ENCODE peak calls at places on chromosomes 1 and 21, in ten cellular contexts. N is PC-3, C is hepatocyte, T is A549, G is GM23338, I is OCI-LY7, U is fibroblast of lung, Z is PC-9, Y is GM23248, H is MM.1S. W is an unnamed sample. For H3K4me1, the result is how much of the 10 kb centered on the place peaks cover.

GRCh38 chr21:37564341-37564923 is 197.9 kb downstream of the DYRK1A start:
- DNase-seq in U (peak), C (peak), G (peak), I (no peak), N (peak), T (peak), H (peak), Z (peak), Y (peak), W (peak)

GRCh38 chr1:33086384-33086850 is 5.5 kb downstream of the AZIN2 start:
- DNase-seq in G (peak), U (peak), C (peak), I (peak), N (peak), T (peak), Y (peak), H (peak), Z (peak), W (peak)

GRCh38 chr1:77424236-77424635 is 142.4 kb downstream of the AK5 start:
- DNase-seq in I (no peak), T (no peak), N (peak), Z (no peak), H (no peak), U (peak), Y (peak), C (no peak), G (no peak), W (no peak)

GRCh38 chr1:150273310-150273709 is 720 bp downstream of the C1orf54 start:
- DNase-seq in Y (no peak), H (no peak), C (no peak), U (no peak), G (peak), I (no peak), T (no peak), Z (no peak), N (no peak), W (no peak)

GRCh38 chr1:225319951-225320350 is 107.9 kb downstream of the LBR start:
- DNase-seq in U (peak), Z (no peak), H (no peak), T (no peak), G (no peak), Y (peak), N (peak), I (no peak), C (no peak), W (peak)

GRCh38 chr21:43644609-43645008 is 14.7 kb downstream of the HSF2BP start:
- DNase-seq in H (no peak), Z (no peak), T (no peak), U (peak), C (no peak), N (peak), I (no peak), G (no peak), Y (peak), W (no peak)

GRCh38 chr1:96253281-96254035 is 468.1 kb upstream of the PTBP2 start:
- DNase-seq in Y (peak), G (no peak), T (no peak), N (no peak), C (no peak), H (no peak), U (peak), Z (no peak), I (no peak), W (no peak)

GRCh38 chr1:25544243-25544764 is 898 bp downstream of the LDLRAP1 start:
- DNase-seq in T (no peak), U (no peak), C (no peak), N (peak), Z (peak), G (no peak), Y (no peak), H (peak), I (peak), W (no peak)

GRCh38 chr1:58788259-58788658 is 4.4 kb upstream of the JUN start:
- DNase-seq in H (no peak), G (no peak), T (no peak), C (no peak), Y (no peak), U (no peak), Z (no peak), N (no peak), I (no peak), W (no peak)

GRCh38 chr1:1040004-1040991 is 20.4 kb downstream of the AGRN start:
- DNase-seq in T (no peak), Y (peak), U (peak), I (peak), N (peak), G (peak), H (no peak), Z (peak), C (peak), W (peak)

GRCh38 chr21:44454747-44455523 is at the start of gene LRRC3:
- DNase-seq in C (peak), Z (peak), G (peak), T (peak), N (peak), U (peak), I (peak), H (peak), Y (peak), W (peak)

GRCh38 chr1:23216771-23217420 is 406 bp downstream of the HTR1D start:
- DNase-seq in T (no peak), U (no peak), N (no peak), C (peak), G (peak), Y (peak), Z (peak), I (peak), H (no peak), W (no peak)

GRCh38 chr1:225613006-225613405 is 39.9 kb downstream of the ENAH start:
- DNase-seq in Z (no peak), H (no peak), N (no peak), C (no peak), T (no peak), Y (no peak), U (no peak), I (no peak), G (no peak), W (no peak)

GRCh38 chr21:26964379-26964778 is 2.5 kb downstream of the ADAMTS5 start:
- DNase-seq in T (no peak), Y (peak), H (no peak), N (no peak), U (peak), I (no peak), C (no peak), G (peak), Z (no peak), W (no peak)

GRCh38 chr1:243725075-243725474 is 125.0 kb downstream of the AKT3 start:
- DNase-seq in N (no peak), C (no peak), H (peak), Z (no peak), T (no peak), G (no peak), Y (no peak), I (no peak), U (no peak), W (peak)
- H3K4me2 ChIP-seq in N (no peak), C (no peak), H (peak), Z (no peak), T (no peak), G (no peak), Y (no peak), I (no peak), U (no peak), W (no peak)

GRCh38 chr21:46095106-46095719 is 2.7 kb upstream of the COL6A2 start:
- DNase-seq in T (no peak), N (no peak), H (no peak), Z (no peak), G (no peak), I (no peak), C (no peak), Y (no peak), U (no peak), W (no peak)
- H3K4me1 ChIP-seq in T (under half), N (under half), H (under half), Z (under half), G (under half), I (under half), C (under half), Y (under half), U (under half), W (under half)

GRCh38 chr1:21090460-21090859 is 86.2 kb downstream of the EIF4G3 start:
- DNase-seq in C (no peak), G (no peak), T (no peak), H (no peak), N (no peak), I (no peak), U (peak), Y (peak), Z (no peak), W (no peak)
- H3K4me2 ChIP-seq in C (peak), G (no peak), T (peak), H (no peak), N (peak), I (peak), U (peak), Y (peak), Z (peak), W (no peak)

GRCh38 chr1:204079608-204079999 is 6.7 kb downstream of the SOX13 start:
- DNase-seq in U (no peak), I (no peak), Z (peak), G (peak), N (no peak), H (no peak), Y (no peak), T (no peak), C (no peak), W (no peak)

GRCh38 chr1:204076891-204077290 is 4.0 kb downstream of the SOX13 start:
- DNase-seq in Z (no peak), C (no peak), H (no peak), N (no peak), T (no peak), G (no peak), U (no peak), Y (peak), I (no peak), W (no peak)

GRCh38 chr1:204080163-204080903 is 7.4 kb downstream of the SOX13 start:
- DNase-seq in G (peak), U (peak), H (no peak), C (peak), Z (peak), Y (peak), I (no peak), N (peak), T (peak), W (peak)

GRCh38 chr1:204075890-204076837 is 3.2 kb downstream of the SOX13 start:
- DNase-seq in C (peak), T (no peak), N (no peak), I (no peak), H (no peak), G (no peak), Y (no peak), U (no peak), Z (no peak), W (no peak)

DNA sequence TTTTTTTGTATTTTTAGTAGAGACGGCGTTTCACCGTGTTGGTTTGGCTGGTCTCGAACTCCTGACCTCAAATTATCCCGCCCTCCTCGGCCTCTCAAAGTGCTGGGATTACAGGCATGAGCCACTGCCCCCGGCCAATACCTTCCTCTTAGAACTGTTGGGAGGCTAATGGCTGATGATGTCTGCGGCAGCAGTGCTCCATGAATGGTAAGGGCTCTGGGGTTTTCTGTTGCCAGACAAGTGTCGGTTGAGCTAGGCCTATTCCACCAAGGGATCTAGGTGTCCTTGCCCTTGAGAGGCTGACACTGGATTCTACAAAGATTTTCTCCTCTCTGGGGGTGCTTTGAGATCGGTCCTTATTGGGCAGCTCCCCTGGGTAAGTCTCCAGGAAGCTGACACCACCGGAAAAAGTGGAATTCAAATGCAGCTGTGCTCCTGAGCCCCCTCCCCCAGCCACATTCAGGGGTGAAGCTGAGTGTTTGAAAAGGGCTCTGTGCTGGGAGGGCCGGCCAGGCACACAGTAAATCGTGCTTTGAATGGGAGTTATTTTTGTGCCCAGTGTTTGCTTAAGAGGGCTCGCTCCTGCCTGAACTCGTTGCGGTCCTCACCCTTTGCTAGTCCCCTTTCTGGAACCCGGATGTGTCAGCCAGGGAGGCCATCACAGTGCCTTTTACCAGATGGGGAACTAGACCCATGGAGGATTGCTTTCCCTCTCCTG is 5.2 kb downstream of the SOX13 start:
- DNase-seq in I (no peak), N (no peak), C (peak), U (peak), T (no peak), G (peak), Y (no peak), H (no peak), Z (peak), W (peak)
- H3K4me1 ChIP-seq in I (under half), N (half or more), C (half or more), U (under half), T (under half), G (half or more), Y (under half), H (under half), Z (half or more), W (under half)

DNA sequence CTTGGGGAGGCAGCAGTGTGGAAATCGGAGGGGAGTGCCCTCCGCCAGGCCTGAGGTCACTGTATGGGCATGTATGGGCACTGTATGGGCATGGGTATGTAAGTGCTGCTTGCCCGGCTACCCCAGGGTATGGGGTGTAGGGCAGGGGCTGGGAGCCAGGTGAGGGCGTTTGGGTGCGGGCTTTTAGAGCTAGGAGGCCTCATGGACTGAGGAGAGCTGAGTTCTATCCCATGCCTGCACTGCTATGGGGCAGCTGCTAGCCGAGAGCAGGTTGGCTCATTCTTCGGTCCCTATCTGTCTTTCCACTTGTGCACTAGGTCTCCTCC is 5.3 kb downstream of the PKLR start:
- DNase-seq in I (no peak), C (no peak), U (no peak), N (no peak), H (no peak), Y (no peak), T (no peak), G (no peak), Z (no peak), W (no peak)
- H3K4me2 ChIP-seq in I (no peak), C (no peak), U (no peak), N (no peak), H (no peak), Y (no peak), T (no peak), G (peak), Z (no peak), W (no peak)

GRCh38 chr1:93585059-93585966 is 96.3 kb downstream of the BCAR3 start:
- DNase-seq in N (peak), Z (peak), U (no peak), H (no peak), T (no peak), C (peak), I (no peak), G (no peak), Y (peak), W (peak)
- H3K4me1 ChIP-seq in N (half or more), Z (half or more), U (under half), H (under half), T (half or more), C (half or more), I (under half), G (under half), Y (under half), W (under half)

GRCh38 chr21:34970126-34970525 is 79.0 kb downstream of the RUNX1 start:
- DNase-seq in T (no peak), I (no peak), G (no peak), Y (peak), C (no peak), U (no peak), N (no peak), Z (no peak), H (no peak), W (no peak)

GRCh38 chr21:34965200-34966174 is 83.6 kb downstream of the RUNX1 start:
- DNase-seq in H (no peak), Y (peak), Z (no peak), I (no peak), U (peak), N (peak), G (no peak), C (no peak), T (no peak), W (no peak)

GRCh38 chr21:34968414-34969333 is 80.4 kb downstream of the RUNX1 start:
- DNase-seq in Z (no peak), I (no peak), N (no peak), T (no peak), Y (no peak), G (no peak), H (no peak), U (peak), C (no peak), W (no peak)

GRCh38 chr21:34969431-34970036 is 79.6 kb downstream of the RUNX1 start:
- DNase-seq in U (peak), N (no peak), C (no peak), H (no peak), I (no peak), Y (no peak), G (no peak), T (no peak), Z (no peak), W (no peak)

DNA sequence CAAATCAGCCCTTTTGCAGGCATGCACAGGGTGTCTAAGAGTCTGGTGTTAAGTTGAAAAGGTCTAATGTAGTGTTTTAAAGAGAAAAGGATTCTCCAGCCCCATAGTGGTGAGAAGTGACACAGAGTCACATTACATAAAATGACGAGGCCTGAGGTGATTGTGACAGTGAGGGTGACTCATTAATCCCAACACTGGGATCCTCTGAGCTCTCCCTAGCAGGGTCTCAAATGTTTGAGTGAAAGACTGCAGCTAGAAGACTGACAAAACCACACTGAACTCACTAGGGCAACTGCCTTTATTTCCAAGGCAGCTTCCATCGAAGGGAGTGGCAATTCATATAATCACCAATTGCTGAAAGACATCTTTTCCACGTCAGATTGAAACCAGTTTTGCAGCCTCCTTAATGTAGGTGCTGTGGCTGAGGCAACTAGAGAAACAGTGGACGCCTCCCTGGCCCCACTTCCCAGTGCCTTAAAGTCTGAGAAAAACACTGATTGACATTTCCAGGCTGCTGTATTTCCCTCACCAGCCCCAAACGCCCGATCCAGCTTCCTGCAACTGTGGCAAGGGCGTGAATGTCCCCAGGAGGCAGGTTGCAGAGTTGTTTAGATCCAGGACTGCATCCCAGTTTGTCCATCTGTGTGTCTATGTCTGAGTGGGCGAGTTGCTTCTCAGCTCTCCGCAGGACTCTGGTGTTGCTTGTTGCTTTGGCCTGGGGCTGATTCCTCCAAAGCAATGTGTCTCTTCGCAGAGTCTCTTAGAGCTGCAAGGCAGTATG is 81.4 kb downstream of the RUNX1 start:
- DNase-seq in G (no peak), N (peak), C (peak), T (peak), I (no peak), Z (peak), U (peak), H (no peak), Y (peak), W (peak)
- H3K4me2 ChIP-seq in G (no peak), N (peak), C (no peak), T (no peak), I (no peak), Z (peak), U (no peak), H (no peak), Y (no peak), W (no peak)

GRCh38 chr21:39664586-39664985 is 51.8 kb downstream of the B3GALT5 start:
- DNase-seq in G (no peak), C (no peak), I (no peak), H (no peak), Z (no peak), Y (no peak), U (no peak), T (no peak), N (no peak), W (no peak)
- H3K4me1 ChIP-seq in G (under half), C (under half), I (under half), H (under half), Z (under half), Y (under half), U (under half), T (under half), N (under half), W (under half)

GRCh38 chr1:154639876-154640275 is 31.9 kb upstream of the ADAR start:
- DNase-seq in Z (no peak), Y (no peak), G (no peak), U (no peak), T (no peak), N (no peak), I (no peak), C (no peak), H (no peak), W (no peak)
- H3K4me2 ChIP-seq in Z (no peak), Y (no peak), G (no peak), U (no peak), T (no peak), N (no peak), I (no peak), C (no peak), H (no peak), W (no peak)

DNA sequence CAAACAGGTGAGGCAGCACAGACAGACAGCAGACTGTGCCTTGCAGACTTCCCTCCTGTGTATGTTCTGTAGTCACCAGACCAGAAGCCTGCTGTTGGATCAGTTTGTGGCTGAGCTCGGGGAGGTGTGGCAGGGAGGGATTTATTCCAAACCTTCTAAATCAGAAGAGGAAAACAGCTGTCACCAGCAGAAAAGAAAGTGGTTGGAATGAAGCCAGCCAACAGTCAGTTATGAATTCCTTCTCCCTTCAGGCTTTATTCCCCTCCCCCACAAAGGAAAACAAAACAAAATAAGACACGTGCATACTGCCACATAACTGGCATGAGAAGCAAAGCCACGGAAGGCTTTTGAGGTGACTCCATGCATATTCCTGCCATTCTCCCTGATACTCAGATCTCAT is 19.0 kb upstream of the PIGV start:
- DNase-seq in I (no peak), U (peak), Y (peak), C (peak), N (peak), Z (no peak), G (no peak), T (no peak), H (no peak), W (no peak)
- H3K4me1 ChIP-seq in I (under half), U (under half), Y (half or more), C (under half), N (under half), Z (under half), G (under half), T (under half), H (under half), W (under half)

W was measured in trophoblast cell.